ENCODE peak calls at places on chromosomes 12 and 14, in ten cellular contexts. I, Y, F, B, Z, V, P, L, C and J are unnamed samples.

GRCh38 chr12:90102957-90103652 is 394.5 kb upstream of the ATP2B1 start:
- DNase-seq in I (peak; percentile 53), Y (peak; percentile 26), F (no peak), B (peak; percentile 43), Z (peak; percentile 56), V (no peak), P (no peak), L (peak; percentile 26), C (no peak), J (no peak)

GRCh38 chr12:6932766-6933165 is 5.0 kb downstream of the ATN1 start:
- DNase-seq in I (no peak), Y (no peak), F (no peak), B (no peak), Z (no peak), V (no peak), P (no peak), L (no peak), C (no peak), J (no peak)

GRCh38 chr12:47975036-47975620 is 11.7 kb downstream of the TMEM106C start:
- DNase-seq in I (no peak), Y (no peak), F (no peak), B (no peak), Z (no peak), V (no peak), P (no peak), L (no peak), C (no peak), J (peak; percentile 58)

GRCh38 chr14:23578560-23579310 is at the start of gene JPH4:
- DNase-seq in I (no peak), Y (no peak), F (no peak), B (no peak), Z (no peak), V (no peak), P (no peak), L (no peak), C (no peak), J (no peak)

GRCh38 chr12:41224066-41224465 is 35.9 kb downstream of the PDZRN4 start:
- DNase-seq in I (no peak), Y (no peak), F (no peak), B (no peak), Z (no peak), V (no peak), P (no peak), L (no peak), C (no peak), J (no peak)

GRCh38 chr12:67410667-67411067 is 141.5 kb downstream of the CAND1 start:
- DNase-seq in I (no peak), Y (no peak), F (no peak), B (no peak), Z (no peak), V (no peak), P (no peak), L (no peak), C (peak; percentile 40), J (no peak)

GRCh38 chr12:15933751-15934150 is 22.6 kb downstream of the DERA start:
- DNase-seq in I (peak; percentile 35), Y (peak; percentile 76), F (no peak), B (no peak), Z (no peak), V (no peak), P (no peak), L (no peak), C (no peak), J (no peak)

GRCh38 chr14:63435838-63436237 is 107.3 kb downstream of the PPP2R5E start:
- DNase-seq in I (peak; percentile 92), Y (peak; percentile 47), F (peak; percentile 71), B (no peak), Z (no peak), V (no peak), P (peak; percentile 42), L (peak; percentile 24), C (peak; percentile 60), J (no peak)

GRCh38 chr14:92241966-92242365 is 81.0 kb upstream of the SLC24A4 start:
- DNase-seq in I (no peak), Y (no peak), F (no peak), B (no peak), Z (no peak), V (no peak), P (no peak), L (no peak), C (no peak), J (no peak)

GRCh38 chr14:92244805-92245204 is 78.2 kb upstream of the SLC24A4 start:
- DNase-seq in I (no peak), Y (no peak), F (no peak), B (no peak), Z (no peak), V (no peak), P (no peak), L (no peak), C (no peak), J (no peak)

DNA sequence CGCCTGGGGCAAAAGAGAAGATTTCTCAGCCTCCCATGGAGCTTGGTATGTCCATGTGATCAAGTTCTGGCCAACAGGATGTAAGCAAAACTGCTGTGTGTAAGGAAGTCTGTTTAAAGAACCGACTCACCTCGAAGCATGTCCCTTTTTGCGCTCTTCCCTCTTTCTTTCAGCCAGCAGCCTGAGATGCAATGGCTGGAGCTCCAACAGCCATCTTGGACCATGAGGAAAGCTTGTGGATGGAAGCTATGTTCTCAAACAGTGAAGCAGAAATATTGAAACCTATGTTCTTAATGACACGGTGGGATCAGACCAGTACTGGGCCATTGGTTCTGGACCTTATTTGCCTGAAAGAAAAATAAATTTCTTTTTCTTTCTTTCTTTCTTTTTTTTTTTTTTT is 82.3 kb upstream of the SLC24A4 start:
- DNase-seq in I (no peak), Y (no peak), F (no peak), B (no peak), Z (no peak), V (no peak), P (no peak), L (no peak), C (no peak), J (no peak)
- H3K9me3 ChIP-seq in I (peaks cover 9% of the 10 kb centered on the region), Y (peaks cover 6% of the 10 kb centered on the region), F (no peaks in the 10 kb centered on the region), B (peaks cover 9% of the 10 kb centered on the region), Z (peaks cover 5% of the 10 kb centered on the region), V (peaks cover 24% of the 10 kb centered on the region), P (peaks cover 40% of the 10 kb centered on the region), L (peaks cover 2% of the 10 kb centered on the region), C (no peaks in the 10 kb centered on the region), J (peaks cover 30% of the 10 kb centered on the region)

GRCh38 chr12:58917699-58918334 is 2.5 kb downstream of the LRIG3 start:
- DNase-seq in I (no peak), Y (no peak), F (no peak), B (no peak), Z (peak; percentile 57), V (no peak), P (no peak), L (no peak), C (no peak), J (no peak)

GRCh38 chr12:58914457-58914856 is 5.8 kb downstream of the LRIG3 start:
- DNase-seq in I (no peak), Y (no peak), F (no peak), B (no peak), Z (no peak), V (no peak), P (no peak), L (no peak), C (no peak), J (no peak)

GRCh38 chr12:58916891-58917570 is 3.3 kb downstream of the LRIG3 start:
- DNase-seq in I (peak; percentile 63), Y (peak; percentile 63), F (no peak), B (peak; percentile 58), Z (peak; percentile 83), V (no peak), P (no peak), L (no peak), C (no peak), J (no peak)

GRCh38 chr12:58915634-58916033 is 4.7 kb downstream of the LRIG3 start:
- DNase-seq in I (peak; percentile 71), Y (peak; percentile 71), F (peak; percentile 58), B (peak; percentile 60), Z (peak; percentile 50), V (no peak), P (peak; percentile 29), L (no peak), C (peak; percentile 38), J (no peak)

DNA sequence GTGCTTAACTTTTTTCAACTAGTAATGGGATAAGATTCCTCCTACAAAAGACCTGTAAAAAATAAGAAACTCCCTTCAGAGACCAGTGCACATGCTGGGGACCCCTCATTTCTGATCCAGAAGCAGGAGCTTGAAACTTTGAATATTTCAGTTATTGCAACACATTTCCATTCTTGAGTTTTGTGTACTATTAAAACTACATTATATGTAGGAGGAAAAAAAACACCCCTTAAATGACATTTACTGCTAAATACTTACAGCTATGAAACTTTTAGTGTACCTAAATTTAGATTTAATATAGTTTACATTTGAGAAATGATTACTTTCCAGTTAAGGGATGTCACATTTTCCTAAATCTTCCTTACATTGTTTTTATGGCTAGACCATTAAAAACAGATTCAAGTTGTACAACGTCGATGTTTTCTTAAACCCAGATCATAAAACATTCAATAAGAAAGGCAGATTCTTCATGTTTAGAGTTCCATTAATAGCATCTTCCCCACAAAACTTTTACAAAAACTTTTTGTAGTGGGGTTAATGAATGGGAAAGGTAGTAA is 4.1 kb downstream of the LRIG3 start:
- DNase-seq in I (no peak), Y (no peak), F (no peak), B (no peak), Z (no peak), V (no peak), P (no peak), L (no peak), C (no peak), J (no peak)
- H3K4me3 ChIP-seq in I (no peak overlapping the region), Y (peak overlapping the region; percentile 83), F (no peak overlapping the region), B (peak overlapping the region; percentile 88), Z (peak overlapping the region; percentile 67), V (no peak overlapping the region), P (peak overlapping the region; percentile 84), L (no peak overlapping the region), C (no peak overlapping the region), J (peak overlapping the region; percentile 17)

DNA sequence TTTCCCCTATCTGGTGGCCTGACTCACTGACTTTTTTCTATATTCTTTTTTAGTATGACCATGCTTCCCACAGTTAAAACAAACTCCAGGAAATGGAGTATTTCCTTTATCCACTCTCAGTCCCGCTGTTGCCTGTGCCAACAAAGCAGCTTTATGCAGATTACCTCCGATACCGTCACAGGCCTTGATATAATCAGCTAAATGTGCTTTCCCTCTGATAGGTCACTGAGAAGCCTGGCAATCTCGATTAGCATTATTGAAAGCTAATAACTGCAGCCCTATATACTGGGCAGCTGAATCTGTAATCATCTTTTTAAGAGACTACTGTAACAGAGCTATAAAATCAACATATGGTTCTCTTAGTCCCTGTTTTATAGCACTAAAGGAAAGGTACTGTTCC is 243.5 kb downstream of the KIF21A start:
- DNase-seq in I (no peak), Y (peak; percentile 41), F (no peak), B (no peak), Z (peak; percentile 94), V (no peak), P (no peak), L (peak; percentile 58), C (no peak), J (no peak)
- H3K4me1 ChIP-seq in I (no peaks in the 10 kb centered on the region), Y (no peaks in the 10 kb centered on the region), F (no peaks in the 10 kb centered on the region), B (no peaks in the 10 kb centered on the region), Z (peaks cover 10% of the 10 kb centered on the region), V (no peaks in the 10 kb centered on the region), P (no peaks in the 10 kb centered on the region), L (peaks cover 5% of the 10 kb centered on the region), C (no peaks in the 10 kb centered on the region), J (no peaks in the 10 kb centered on the region)

GRCh38 chr14:105882626-105883025 is 356.2 kb downstream of the TMEM121 start:
- DNase-seq in I (no peak), Y (no peak), F (peak; percentile 33), B (no peak), Z (no peak), V (no peak), P (peak; percentile 5), L (no peak), C (no peak), J (peak; percentile 72)

GRCh38 chr14:105879503-105879866 is 353.1 kb downstream of the TMEM121 start:
- DNase-seq in I (no peak), Y (no peak), F (no peak), B (no peak), Z (no peak), V (no peak), P (no peak), L (no peak), C (no peak), J (no peak)

GRCh38 chr14:105879867-105880561 is 353.6 kb downstream of the TMEM121 start:
- DNase-seq in I (no peak), Y (no peak), F (peak; percentile 58), B (no peak), Z (no peak), V (no peak), P (peak; percentile 10), L (peak; percentile 78), C (peak; percentile 6), J (peak; percentile 72)

GRCh38 chr14:105881021-105881930 is 354.9 kb downstream of the TMEM121 start:
- DNase-seq in I (no peak), Y (no peak), F (peak; percentile 25), B (no peak), Z (no peak), V (no peak), P (peak; percentile 7), L (peak; percentile 7), C (peak; percentile 4), J (peak; percentile 66)

GRCh38 chr14:105880616-105881015 is 354.2 kb downstream of the TMEM121 start:
- DNase-seq in I (no peak), Y (no peak), F (peak; percentile 20), B (no peak), Z (no peak), V (no peak), P (no peak), L (no peak), C (peak; percentile 5), J (peak; percentile 40)
- H3K9me3 ChIP-seq in I (peaks cover 48% of the 10 kb centered on the region), Y (no peaks in the 10 kb centered on the region), F (no peaks in the 10 kb centered on the region), B (peaks cover 18% of the 10 kb centered on the region), Z (no peaks in the 10 kb centered on the region), V (no peaks in the 10 kb centered on the region), P (no peaks in the 10 kb centered on the region), L (no peaks in the 10 kb centered on the region), C (no peaks in the 10 kb centered on the region), J (no peaks in the 10 kb centered on the region)